ENCODE peak calls at places on chromosomes 12 and 14, in four cellular contexts. H is non-pigmented ciliary epithelial cell; X is cardiac muscle cell; Q is stimulated activated CD8-positive, alpha-beta memory T cell treated with anti-CD3 and anti-CD28 coated beads, Interleukin-2, amount 100 ng/mL, for 1 hour. M is an unnamed sample.

GRCh38 chr12:107605293-107605692 is 80.3 kb upstream of the PWP1 start:
- DNase-seq in H (no peak), X (no peak), Q (no peak), M (no peak)

GRCh38 chr12:41681898-41682297 is 462.8 kb downstream of the GXYLT1 start:
- DNase-seq in H (no peak), X (no peak), Q (no peak), M (peak)

GRCh38 chr12:71854594-71854993 is 15.0 kb downstream of the TBC1D15 start:
- DNase-seq in H (no peak), X (no peak), Q (no peak), M (no peak)

GRCh38 chr14:50932159-50932558 is 12.1 kb downstream of the PYGL start:
- DNase-seq in H (no peak), X (no peak), Q (no peak), M (no peak)

GRCh38 chr12:115840159-115840558 is 437.3 kb downstream of the MED13L start:
- DNase-seq in H (no peak), X (no peak), Q (no peak), M (no peak)

GRCh38 chr12:70264067-70264867 is 21.0 kb downstream of the CNOT2 start:
- DNase-seq in H (no peak), X (no peak), Q (no peak), M (no peak)

GRCh38 chr12:131085125-131085815 is 131.6 kb downstream of the ADGRD1 start:
- DNase-seq in H (no peak), X (no peak), Q (no peak), M (no peak)

GRCh38 chr14:23052671-23053070 is 4.6 kb downstream of the CDH24 start:
- DNase-seq in H (no peak), X (no peak), Q (no peak), M (no peak)

GRCh38 chr14:22394616-22395015 is 194.4 kb downstream of the DAD1 start:
- DNase-seq in H (no peak), X (no peak), Q (no peak), M (no peak)

GRCh38 chr12:68641138-68641537 is 30.4 kb downstream of the RAP1B start:
- DNase-seq in H (no peak), X (no peak), Q (no peak), M (no peak)

GRCh38 chr14:97626088-97626487 is 828.9 kb downstream of the VRK1 start:
- DNase-seq in H (no peak), X (no peak), Q (no peak), M (no peak)

GRCh38 chr12:105369014-105369413 is 38.5 kb downstream of the C12orf75 start:
- DNase-seq in H (no peak), X (no peak), Q (no peak), M (no peak)

GRCh38 chr12:130787445-130788410 is 51.3 kb downstream of the STX2 start:
- DNase-seq in H (no peak), X (peak), Q (no peak), M (no peak)

GRCh38 chr12:132218915-132219314 is 74.7 kb downstream of the NOC4L start:
- DNase-seq in H (no peak), X (peak), Q (peak), M (no peak)

GRCh38 chr12:117874842-117875434 is 93.9 kb downstream of the KSR2 start:
- DNase-seq in H (no peak), X (peak), Q (peak), M (peak)

GRCh38 chr14:72254202-72254939 is 322.1 kb downstream of the RGS6 start:
- DNase-seq in H (no peak), X (no peak), Q (no peak), M (no peak)

GRCh38 chr14:73752297-73752992 is 38.3 kb upstream of the PNMA1 start:
- DNase-seq in H (no peak), X (no peak), Q (no peak), M (no peak)

GRCh38 chr12:48924617-48925217 is 575 bp downstream of the FKBP11 start:
- DNase-seq in H (no peak), X (peak), Q (peak), M (peak)

GRCh38 chr12:116635487-116635886 is 76.3 kb downstream of the MAP1LC3B2 start:
- DNase-seq in H (no peak), X (no peak), Q (no peak), M (no peak)

GRCh38 chr14:28652782-28653181 is 113.8 kb upstream of the FOXG1 start:
- DNase-seq in H (no peak), X (no peak), Q (no peak), M (no peak)